ENCODE peak calls at places on chromosomes 4 and X, in eight cellular contexts. C, O, V, G, X, M, E and Y are unnamed samples.

GRCh38 chr4:40283968-40284367 is 51.2 kb upstream of the CHRNA9 start:
- DNase-seq in C (peak; percentile 59), O (peak; percentile 48), V (peak; percentile 46), G (no peak), X (no peak), M (no peak), E (no peak), Y (peak; percentile 66)

GRCh38 chr4:83862471-83862870 is 326.6 kb downstream of the GPAT3 start:
- DNase-seq in C (no peak), O (no peak), V (no peak), G (no peak), X (peak; percentile 9), M (no peak), E (no peak), Y (no peak)

GRCh38 chr4:125728568-125728967 is 413.8 kb downstream of the FAT4 start:
- DNase-seq in C (no peak), O (peak; percentile 89), V (peak; percentile 33), G (no peak), X (peak; percentile 92), M (no peak), E (peak; percentile 73), Y (peak; percentile 85)

GRCh38 chr4:123832173-123833026 is 435.8 kb downstream of the SPRY1 start:
- DNase-seq in C (no peak), O (peak; percentile 100), V (no peak), G (peak; percentile 57), X (peak; percentile 100), M (peak; percentile 81), E (peak; percentile 97), Y (peak; percentile 30)

GRCh38 chrX:11541510-11541909 is 124.2 kb downstream of the ARHGAP6 start:
- DNase-seq in C (no peak), O (no peak), V (no peak), G (no peak), X (peak; percentile 22), M (no peak), E (no peak), Y (no peak)

GRCh38 chr4:101835121-101835904 is 44.8 kb downstream of the BANK1 start:
- DNase-seq in C (no peak), O (peak; percentile 75), V (peak; percentile 15), G (no peak), X (peak; percentile 75), M (no peak), E (peak; percentile 15), Y (no peak)

GRCh38 chr4:78556655-78557054 is 5.1 kb downstream of the ANXA3 start:
- DNase-seq in C (no peak), O (no peak), V (no peak), G (no peak), X (no peak), M (no peak), E (no peak), Y (no peak)

GRCh38 chr4:1572521-1572920 is 111.6 kb downstream of the FAM53A start:
- DNase-seq in C (no peak), O (no peak), V (peak; percentile 88), G (peak; percentile 15), X (no peak), M (peak; percentile 60), E (no peak), Y (peak; percentile 57)

GRCh38 chr4:157389751-157390150 is 169.2 kb downstream of the GRIA2 start:
- DNase-seq in C (no peak), O (no peak), V (no peak), G (no peak), X (no peak), M (no peak), E (no peak), Y (no peak)

GRCh38 chr4:138189212-138189611 is 52.9 kb downstream of the SLC7A11 start:
- DNase-seq in C (no peak), O (no peak), V (no peak), G (no peak), X (no peak), M (no peak), E (no peak), Y (no peak)

GRCh38 chr4:183099537-183100297 is 660 bp downstream of the WWC2 start:
- DNase-seq in C (no peak), O (no peak), V (peak; percentile 60), G (peak; percentile 80), X (no peak), M (no peak), E (no peak), Y (peak; percentile 90)

GRCh38 chr4:135267148-135267878 is 1065.7 kb upstream of the PABPC4L start:
- DNase-seq in C (no peak), O (no peak), V (no peak), G (no peak), X (no peak), M (no peak), E (no peak), Y (no peak)

GRCh38 chrX:123851010-123851409 is 8.8 kb upstream of the XIAP start:
- DNase-seq in C (no peak), O (no peak), V (no peak), G (no peak), X (no peak), M (no peak), E (no peak), Y (peak; percentile 72)

GRCh38 chrX:112048707-112049106 is 33.9 kb downstream of the TRPC5 start:
- DNase-seq in C (no peak), O (no peak), V (no peak), G (no peak), X (no peak), M (no peak), E (no peak), Y (peak; percentile 25)

GRCh38 chrX:103386332-103386731 is 10.0 kb downstream of the BEX3 start:
- DNase-seq in C (no peak), O (no peak), V (no peak), G (no peak), X (no peak), M (no peak), E (no peak), Y (peak; percentile 40)

GRCh38 chr4:119729815-119730643 is 101.4 kb upstream of the PDE5A start:
- DNase-seq in C (no peak), O (peak; percentile 87), V (no peak), G (no peak), X (peak; percentile 69), M (no peak), E (peak; percentile 72), Y (no peak)

GRCh38 chr4:4439782-4440181 is 52.9 kb downstream of the NSG1 start:
- DNase-seq in C (no peak), O (no peak), V (no peak), G (no peak), X (no peak), M (no peak), E (no peak), Y (no peak)

GRCh38 chr4:103591839-103592238 is 127.9 kb downstream of the TACR3 start:
- DNase-seq in C (no peak), O (no peak), V (no peak), G (no peak), X (no peak), M (no peak), E (no peak), Y (no peak)

GRCh38 chr4:174592985-174593335 is 70.7 kb upstream of the HPGD start:
- DNase-seq in C (no peak), O (peak; percentile 84), V (no peak), G (no peak), X (peak; percentile 40), M (no peak), E (peak; percentile 51), Y (no peak)

GRCh38 chr4:184892999-184893398 is 67.2 kb upstream of the ACSL1 start:
- DNase-seq in C (no peak), O (no peak), V (no peak), G (no peak), X (no peak), M (no peak), E (no peak), Y (no peak)

GRCh38 chr4:2330119-2331042 is 68.5 kb upstream of the MXD4 start:
- DNase-seq in C (no peak), O (peak; percentile 94), V (no peak), G (no peak), X (peak; percentile 82), M (no peak), E (peak; percentile 82), Y (no peak)